ENCODE peak calls at places on chromosomes 2 and 18, in nine cellular contexts. One of them, this sample, is unnamed.
A peak's percentile ranks its signal among the peaks of the same experiment; 100 is the strongest.

GRCh38 chr2:18178736-18179349 is 300.4 kb downstream of the KCNS3 start:
- DNase-seq in dorsolateral prefrontal cortex: no peak
- DNase-seq in NCI-H1930: peak; percentile 42
- DNase-seq in astrocyte: peak; percentile 43
- DNase-seq in AG10803: peak; percentile 65
- DNase-seq in occipital lobe: no peak
- DNase-seq in NCI-H1105: peak; percentile 24
- DNase-seq in NCI-H446: peak; percentile 77
- DNase-seq in heart left ventricle: no peak
- DNase-seq in this sample: peak; percentile 59

GRCh38 chr2:15195723-15196270 is 365.3 kb downstream of the NBAS start:
- DNase-seq in NCI-H1930: no peak
- DNase-seq in NCI-H446: no peak
- DNase-seq in AG10803: no peak
- DNase-seq in heart left ventricle: no peak
- DNase-seq in astrocyte: no peak
- DNase-seq in NCI-H1105: no peak
- DNase-seq in dorsolateral prefrontal cortex: no peak
- DNase-seq in occipital lobe: no peak
- DNase-seq in this sample: no peak

GRCh38 chr2:72837171-72837570 is 11.3 kb upstream of the EXOC6B start:
- DNase-seq in heart left ventricle: no peak
- DNase-seq in dorsolateral prefrontal cortex: no peak
- DNase-seq in NCI-H446: no peak
- DNase-seq in NCI-H1105: no peak
- DNase-seq in occipital lobe: no peak
- DNase-seq in astrocyte: no peak
- DNase-seq in NCI-H1930: no peak
- DNase-seq in AG10803: peak; percentile 15
- DNase-seq in this sample: peak; percentile 75

GRCh38 chr18:11752116-11752911 is 63.2 kb downstream of the GNAL start:
- DNase-seq in heart left ventricle: no peak
- DNase-seq in AG10803: peak; percentile 4
- DNase-seq in dorsolateral prefrontal cortex: no peak
- DNase-seq in NCI-H446: no peak
- DNase-seq in NCI-H1930: no peak
- DNase-seq in NCI-H1105: peak; percentile 69
- DNase-seq in occipital lobe: peak; percentile 13
- DNase-seq in astrocyte: peak; percentile 16
- DNase-seq in this sample: peak; percentile 32

GRCh38 chr18:76953186-76953982 is 131.0 kb downstream of the ZNF236 start:
- DNase-seq in heart left ventricle: peak; percentile 69
- DNase-seq in NCI-H446: no peak
- DNase-seq in NCI-H1930: no peak
- DNase-seq in occipital lobe: no peak
- DNase-seq in AG10803: no peak
- DNase-seq in dorsolateral prefrontal cortex: no peak
- DNase-seq in astrocyte: peak; percentile 19
- DNase-seq in NCI-H1105: peak; percentile 49
- DNase-seq in this sample: peak; percentile 33

GRCh38 chr2:117087565-117088291 is 726.8 kb upstream of the DDX18 start:
- DNase-seq in occipital lobe: no peak
- DNase-seq in NCI-H1105: peak; percentile 20
- DNase-seq in NCI-H446: no peak
- DNase-seq in astrocyte: no peak
- DNase-seq in AG10803: no peak
- DNase-seq in heart left ventricle: no peak
- DNase-seq in NCI-H1930: no peak
- DNase-seq in dorsolateral prefrontal cortex: no peak
- DNase-seq in this sample: no peak

GRCh38 chr2:199309411-199309810 is 148.3 kb downstream of the SATB2 start:
- DNase-seq in NCI-H446: no peak
- DNase-seq in astrocyte: no peak
- DNase-seq in AG10803: no peak
- DNase-seq in occipital lobe: no peak
- DNase-seq in NCI-H1930: no peak
- DNase-seq in NCI-H1105: peak; percentile 22
- DNase-seq in heart left ventricle: no peak
- DNase-seq in dorsolateral prefrontal cortex: no peak
- DNase-seq in this sample: no peak

GRCh38 chr2:100650151-100650550 is 87.4 kb downstream of the PDCL3 start:
- DNase-seq in NCI-H1105: no peak
- DNase-seq in occipital lobe: no peak
- DNase-seq in dorsolateral prefrontal cortex: no peak
- DNase-seq in heart left ventricle: no peak
- DNase-seq in AG10803: no peak
- DNase-seq in NCI-H1930: no peak
- DNase-seq in astrocyte: no peak
- DNase-seq in NCI-H446: no peak
- DNase-seq in this sample: no peak

GRCh38 chr2:70371753-70372152 is 69.9 kb upstream of the FAM136A start:
- DNase-seq in AG10803: peak; percentile 89
- DNase-seq in NCI-H1930: no peak
- DNase-seq in NCI-H446: no peak
- DNase-seq in occipital lobe: no peak
- DNase-seq in NCI-H1105: no peak
- DNase-seq in dorsolateral prefrontal cortex: no peak
- DNase-seq in heart left ventricle: no peak
- DNase-seq in astrocyte: peak; percentile 64
- DNase-seq in this sample: peak; percentile 84

GRCh38 chr2:119290859-119291587 is 67.4 kb downstream of the STEAP3 start:
- DNase-seq in heart left ventricle: peak; percentile 85
- DNase-seq in NCI-H1930: peak; percentile 71
- DNase-seq in NCI-H446: peak; percentile 71
- DNase-seq in dorsolateral prefrontal cortex: no peak
- DNase-seq in AG10803: peak; percentile 8
- DNase-seq in occipital lobe: peak; percentile 70
- DNase-seq in astrocyte: no peak
- DNase-seq in NCI-H1105: peak; percentile 77
- DNase-seq in this sample: peak; percentile 63

GRCh38 chr18:36296591-36297418 is 708 bp upstream of the FHOD3 start:
- DNase-seq in NCI-H1930: peak; percentile 54
- DNase-seq in AG10803: peak; percentile 87
- DNase-seq in dorsolateral prefrontal cortex: peak; percentile 82
- DNase-seq in NCI-H446: peak; percentile 72
- DNase-seq in heart left ventricle: peak; percentile 76
- DNase-seq in NCI-H1105: peak; percentile 88
- DNase-seq in astrocyte: peak; percentile 77
- DNase-seq in occipital lobe: peak; percentile 79
- DNase-seq in this sample: peak; percentile 69

GRCh38 chr2:18096836-18097405 is 218.5 kb downstream of the KCNS3 start:
- DNase-seq in NCI-H1930: no peak
- DNase-seq in astrocyte: no peak
- DNase-seq in heart left ventricle: no peak
- DNase-seq in NCI-H1105: no peak
- DNase-seq in AG10803: no peak
- DNase-seq in occipital lobe: no peak
- DNase-seq in dorsolateral prefrontal cortex: no peak
- DNase-seq in NCI-H446: no peak
- DNase-seq in this sample: no peak

GRCh38 chr2:101897301-101897700 is 94.5 kb upstream of the IL1R2 start:
- DNase-seq in occipital lobe: no peak
- DNase-seq in dorsolateral prefrontal cortex: no peak
- DNase-seq in NCI-H1105: no peak
- DNase-seq in AG10803: no peak
- DNase-seq in NCI-H446: no peak
- DNase-seq in astrocyte: no peak
- DNase-seq in heart left ventricle: no peak
- DNase-seq in NCI-H1930: no peak
- DNase-seq in this sample: no peak

GRCh38 chr2:214019229-214019972 is 391.5 kb upstream of the VWC2L start:
- DNase-seq in NCI-H1930: no peak
- DNase-seq in NCI-H1105: no peak
- DNase-seq in astrocyte: peak; percentile 96
- DNase-seq in AG10803: peak; percentile 97
- DNase-seq in dorsolateral prefrontal cortex: no peak
- DNase-seq in NCI-H446: no peak
- DNase-seq in occipital lobe: no peak
- DNase-seq in heart left ventricle: no peak
- DNase-seq in this sample: peak; percentile 97

GRCh38 chr2:210606001-210606400 is 49.6 kb downstream of the CPS1 start:
- DNase-seq in NCI-H446: no peak
- DNase-seq in dorsolateral prefrontal cortex: no peak
- DNase-seq in AG10803: peak; percentile 5
- DNase-seq in heart left ventricle: no peak
- DNase-seq in astrocyte: peak; percentile 4
- DNase-seq in NCI-H1930: no peak
- DNase-seq in NCI-H1105: no peak
- DNase-seq in occipital lobe: no peak
- DNase-seq in this sample: no peak

GRCh38 chr2:122261923-122262322 is 506.5 kb downstream of the TSN start:
- DNase-seq in heart left ventricle: no peak
- DNase-seq in astrocyte: no peak
- DNase-seq in NCI-H1930: no peak
- DNase-seq in AG10803: no peak
- DNase-seq in dorsolateral prefrontal cortex: no peak
- DNase-seq in occipital lobe: no peak
- DNase-seq in NCI-H446: peak; percentile 85
- DNase-seq in NCI-H1105: no peak
- DNase-seq in this sample: no peak

GRCh38 chr18:46622999-46623398 is 34.0 kb downstream of the LOXHD1 start:
- DNase-seq in occipital lobe: no peak
- DNase-seq in heart left ventricle: no peak
- DNase-seq in NCI-H1105: peak; percentile 17
- DNase-seq in astrocyte: no peak
- DNase-seq in AG10803: peak; percentile 13
- DNase-seq in dorsolateral prefrontal cortex: no peak
- DNase-seq in NCI-H1930: no peak
- DNase-seq in NCI-H446: peak; percentile 13
- DNase-seq in this sample: peak; percentile 23

GRCh38 chr2:240596491-240596931 is 10.0 kb downstream of the CAPN10 start:
- DNase-seq in AG10803: no peak
- DNase-seq in occipital lobe: peak; percentile 53
- DNase-seq in NCI-H1930: no peak
- DNase-seq in heart left ventricle: peak; percentile 84
- DNase-seq in NCI-H1105: no peak
- DNase-seq in astrocyte: no peak
- DNase-seq in dorsolateral prefrontal cortex: peak; percentile 78
- DNase-seq in NCI-H446: peak; percentile 91
- DNase-seq in this sample: no peak

GRCh38 chr2:68811364-68811763 is 59.8 kb downstream of the BMP10 start:
- DNase-seq in occipital lobe: no peak
- DNase-seq in AG10803: no peak
- DNase-seq in NCI-H1930: no peak
- DNase-seq in dorsolateral prefrontal cortex: no peak
- DNase-seq in NCI-H1105: no peak
- DNase-seq in heart left ventricle: peak; percentile 40
- DNase-seq in astrocyte: peak; percentile 48
- DNase-seq in NCI-H446: no peak
- DNase-seq in this sample: no peak

GRCh38 chr2:72011791-72012190 is 135.9 kb downstream of the CYP26B1 start:
- DNase-seq in astrocyte: no peak
- DNase-seq in NCI-H1930: no peak
- DNase-seq in NCI-H446: no peak
- DNase-seq in heart left ventricle: no peak
- DNase-seq in NCI-H1105: no peak
- DNase-seq in AG10803: no peak
- DNase-seq in dorsolateral prefrontal cortex: no peak
- DNase-seq in occipital lobe: no peak
- DNase-seq in this sample: no peak

GRCh38 chr2:172329404-172330059 is 97.9 kb upstream of the ITGA6 start:
- DNase-seq in occipital lobe: no peak
- DNase-seq in dorsolateral prefrontal cortex: no peak
- DNase-seq in astrocyte: no peak
- DNase-seq in NCI-H1105: no peak
- DNase-seq in NCI-H1930: no peak
- DNase-seq in heart left ventricle: peak; percentile 74
- DNase-seq in AG10803: no peak
- DNase-seq in NCI-H446: no peak
- DNase-seq in this sample: no peak

GRCh38 chr18:74511823-74512222 is 15.7 kb downstream of the CNDP2 start:
- DNase-seq in occipital lobe: no peak
- DNase-seq in AG10803: no peak
- DNase-seq in NCI-H446: no peak
- DNase-seq in NCI-H1930: no peak
- DNase-seq in astrocyte: no peak
- DNase-seq in NCI-H1105: no peak
- DNase-seq in heart left ventricle: no peak
- DNase-seq in dorsolateral prefrontal cortex: no peak
- DNase-seq in this sample: no peak

GRCh38 chr18:41940506-41941215 is 14.4 kb upstream of the PIK3C3 start:
- DNase-seq in occipital lobe: no peak
- DNase-seq in astrocyte: peak; percentile 97
- DNase-seq in heart left ventricle: no peak
- DNase-seq in NCI-H1930: no peak
- DNase-seq in NCI-H1105: no peak
- DNase-seq in NCI-H446: no peak
- DNase-seq in dorsolateral prefrontal cortex: no peak
- DNase-seq in AG10803: peak; percentile 94
- DNase-seq in this sample: peak; percentile 98

GRCh38 chr2:99880148-99880983 is 262.0 kb downstream of the AFF3 start:
- DNase-seq in dorsolateral prefrontal cortex: peak; percentile 70
- DNase-seq in occipital lobe: peak; percentile 53
- DNase-seq in NCI-H1105: no peak
- DNase-seq in astrocyte: peak; percentile 95
- DNase-seq in AG10803: peak; percentile 55
- DNase-seq in NCI-H1930: no peak
- DNase-seq in NCI-H446: peak; percentile 86
- DNase-seq in heart left ventricle: no peak
- DNase-seq in this sample: peak; percentile 90

GRCh38 chr2:95314598-95314963 is 17.4 kb downstream of the KCNIP3 start:
- DNase-seq in dorsolateral prefrontal cortex: no peak
- DNase-seq in AG10803: no peak
- DNase-seq in heart left ventricle: no peak
- DNase-seq in NCI-H446: no peak
- DNase-seq in NCI-H1930: no peak
- DNase-seq in astrocyte: no peak
- DNase-seq in NCI-H1105: no peak
- DNase-seq in occipital lobe: no peak
- DNase-seq in this sample: no peak

GRCh38 chr2:28475088-28475580 is 20.7 kb upstream of the PLB1 start:
- DNase-seq in dorsolateral prefrontal cortex: no peak
- DNase-seq in NCI-H1105: no peak
- DNase-seq in NCI-H1930: no peak
- DNase-seq in occipital lobe: no peak
- DNase-seq in heart left ventricle: no peak
- DNase-seq in NCI-H446: no peak
- DNase-seq in AG10803: no peak
- DNase-seq in astrocyte: no peak
- DNase-seq in this sample: no peak

GRCh38 chr2:29309090-29310054 is 194.2 kb downstream of the CLIP4 start:
- DNase-seq in NCI-H446: peak; percentile 73
- DNase-seq in NCI-H1105: peak; percentile 30
- DNase-seq in NCI-H1930: peak; percentile 36
- DNase-seq in occipital lobe: peak; percentile 7
- DNase-seq in AG10803: peak; percentile 68
- DNase-seq in heart left ventricle: peak; percentile 37
- DNase-seq in dorsolateral prefrontal cortex: no peak
- DNase-seq in astrocyte: peak; percentile 39
- DNase-seq in this sample: peak; percentile 69

GRCh38 chr2:168234407-168235085 is 12.8 kb downstream of the STK39 start:
- DNase-seq in occipital lobe: no peak
- DNase-seq in NCI-H446: no peak
- DNase-seq in AG10803: no peak
- DNase-seq in heart left ventricle: no peak
- DNase-seq in dorsolateral prefrontal cortex: no peak
- DNase-seq in astrocyte: no peak
- DNase-seq in NCI-H1930: no peak
- DNase-seq in NCI-H1105: no peak
- DNase-seq in this sample: peak; percentile 48

GRCh38 chr2:20637147-20637546 is 13.8 kb downstream of the HS1BP3 start:
- DNase-seq in NCI-H1930: no peak
- DNase-seq in NCI-H446: no peak
- DNase-seq in occipital lobe: no peak
- DNase-seq in NCI-H1105: no peak
- DNase-seq in AG10803: no peak
- DNase-seq in heart left ventricle: peak; percentile 68
- DNase-seq in astrocyte: no peak
- DNase-seq in dorsolateral prefrontal cortex: peak; percentile 25
- DNase-seq in this sample: no peak

GRCh38 chr2:192146069-192147006 is 48.4 kb downstream of the TMEFF2 start:
- DNase-seq in occipital lobe: no peak
- DNase-seq in astrocyte: peak; percentile 85
- DNase-seq in AG10803: peak; percentile 66
- DNase-seq in heart left ventricle: no peak
- DNase-seq in NCI-H1105: no peak
- DNase-seq in NCI-H1930: no peak
- DNase-seq in dorsolateral prefrontal cortex: no peak
- DNase-seq in NCI-H446: peak; percentile 20
- DNase-seq in this sample: peak; percentile 82

GRCh38 chr2:165718811-165719210 is 75.2 kb downstream of the GALNT3 start:
- DNase-seq in NCI-H1105: no peak
- DNase-seq in occipital lobe: no peak
- DNase-seq in astrocyte: no peak
- DNase-seq in AG10803: no peak
- DNase-seq in NCI-H446: peak; percentile 14
- DNase-seq in dorsolateral prefrontal cortex: peak; percentile 43
- DNase-seq in NCI-H1930: no peak
- DNase-seq in heart left ventricle: no peak
- DNase-seq in this sample: no peak

This sample was measured in iris pigment epithelial cell.